ENCODE peak calls at places on chromosomes 5 and 9, in four cellular contexts. S is GM12891, C is K562, B is GM12878. W is an unnamed sample.

GRCh38 chr9:123556464-123557435 is 200.8 kb downstream of the CRB2 start:
- DNase-seq in S (no peak), C (peak), B (no peak), W (peak)

GRCh38 chr5:57171818-57172465 is 1.9 kb upstream of the GPBP1 start:
- DNase-seq in S (no peak), C (peak), B (no peak), W (no peak)

GRCh38 chr9:96021616-96022444 is 146.3 kb downstream of the ERCC6L2 start:
- DNase-seq in S (no peak), C (no peak), B (no peak), W (no peak)

GRCh38 chr5:7039058-7039457 is 325.8 kb downstream of the TENT4A start:
- DNase-seq in S (no peak), C (no peak), B (no peak), W (no peak)

GRCh38 chr5:36723921-36724320 is 117.5 kb downstream of the SLC1A3 start:
- DNase-seq in S (no peak), C (no peak), B (peak), W (peak)

GRCh38 chr9:103942652-103943051 is 151.5 kb upstream of the SMC2 start:
- DNase-seq in S (no peak), C (no peak), B (no peak), W (no peak)

GRCh38 chr9:91589101-91589553 is 165.5 kb upstream of the NFIL3 start:
- DNase-seq in S (no peak), C (no peak), B (peak), W (no peak)

GRCh38 chr5:160824590-160824989 is 27.4 kb downstream of the ATP10B start:
- DNase-seq in S (no peak), C (no peak), B (no peak), W (peak)

GRCh38 chr5:97666767-97667166 is 483.7 kb upstream of the RIOK2 start:
- DNase-seq in S (no peak), C (no peak), B (no peak), W (no peak)

GRCh38 chr5:81482595-81482994 is 88.7 kb upstream of the ACOT12 start:
- DNase-seq in S (no peak), C (no peak), B (no peak), W (no peak)

GRCh38 chr5:140035881-140036280 is 7.2 kb downstream of the NRG2 start:
- DNase-seq in S (no peak), C (no peak), B (no peak), W (no peak)

GRCh38 chr9:120152295-120152694 is 427.7 kb downstream of the CDK5RAP2 start:
- DNase-seq in S (no peak), C (peak), B (no peak), W (no peak)

GRCh38 chr9:76115396-76115795 is 224.9 kb downstream of the PCSK5 start:
- DNase-seq in S (no peak), C (no peak), B (no peak), W (no peak)

GRCh38 chr5:89241186-89241585 is 358.2 kb upstream of the MEF2C start:
- DNase-seq in S (no peak), C (no peak), B (no peak), W (no peak)

GRCh38 chr5:151684690-151685361 is 1.9 kb downstream of the SPARC start:
- DNase-seq in S (no peak), C (peak), B (no peak), W (no peak)

GRCh38 chr5:73380052-73380451 is 68.5 kb downstream of the FOXD1 start:
- DNase-seq in S (no peak), C (no peak), B (no peak), W (no peak)

GRCh38 chr9:18390393-18390792 is 83.6 kb upstream of the ADAMTSL1 start:
- DNase-seq in S (no peak), C (no peak), B (no peak), W (no peak)

GRCh38 chr5:14713476-14714384 is 49.2 kb downstream of the OTULIN start:
- DNase-seq in S (no peak), C (no peak), B (no peak), W (no peak)

GRCh38 chr5:135508496-135509005 is 27.2 kb downstream of the NEUROG1 start:
- DNase-seq in S (no peak), C (no peak), B (no peak), W (no peak)

GRCh38 chr5:44779167-44779566 is 29.6 kb upstream of the MRPS30 start:
- DNase-seq in S (no peak), C (no peak), B (no peak), W (no peak)

GRCh38 chr9:130869250-130869649 is 27.4 kb downstream of the QRFP start:
- DNase-seq in S (no peak), C (peak), B (no peak), W (no peak)

GRCh38 chr5:130546216-130546615 is 618.8 kb downstream of the HINT1 start:
- DNase-seq in S (no peak), C (no peak), B (no peak), W (no peak)
- TF ChIP-seq SPI1 in S (no peak), C (no peak), B (no peak), W (no peak)

GRCh38 chr5:16573401-16573800 is 43.4 kb downstream of the RETREG1 start:
- DNase-seq in S (no peak), C (no peak), B (no peak), W (no peak)

GRCh38 chr5:16567365-16567764 is 49.4 kb downstream of the RETREG1 start:
- DNase-seq in S (no peak), C (no peak), B (no peak), W (no peak)

GRCh38 chr5:16568875-16569580 is 47.8 kb downstream of the RETREG1 start:
- DNase-seq in S (no peak), C (no peak), B (no peak), W (no peak)

GRCh38 chr5:16572289-16573015 is 44.3 kb downstream of the RETREG1 start:
- DNase-seq in S (no peak), C (no peak), B (no peak), W (no peak)

DNA sequence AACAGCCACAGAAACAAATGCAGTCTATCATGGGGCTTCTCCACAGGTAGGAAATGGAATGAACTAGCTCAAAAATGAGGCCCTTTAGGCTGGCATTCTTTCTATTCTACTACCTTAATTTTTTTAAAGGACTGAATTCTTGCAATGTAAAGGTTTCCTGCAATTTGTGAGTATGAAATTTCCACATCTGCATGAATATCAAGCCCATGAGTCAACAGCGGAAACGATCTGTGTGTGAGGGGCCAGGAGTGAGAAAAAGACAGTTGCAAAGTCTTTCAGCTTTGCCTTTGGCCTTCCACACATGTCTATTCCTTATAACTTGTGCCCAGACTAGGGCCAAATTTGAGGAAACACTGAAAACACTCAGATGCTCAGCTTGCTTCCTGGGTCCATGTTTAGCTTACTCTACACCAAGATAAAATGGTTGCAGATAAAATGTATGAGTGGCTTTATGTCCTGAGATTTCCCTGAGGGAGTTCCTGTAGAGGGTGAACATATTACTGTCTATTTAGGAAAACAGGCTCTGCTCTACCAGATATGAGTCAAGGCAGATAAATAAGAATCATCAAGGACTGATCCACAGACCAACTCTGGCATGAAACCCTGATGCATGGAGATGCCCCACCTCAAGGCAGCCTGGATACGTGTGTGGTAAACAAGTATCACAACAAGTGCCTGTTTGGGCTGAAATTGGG is 46.5 kb downstream of the RETREG1 start:
- DNase-seq in S (no peak), C (no peak), B (no peak), W (no peak)
- TF ChIP-seq SPI1 in S (no peak), C (no peak), B (no peak), W (no peak)

GRCh38 chr5:178071108-178071507 is 42.2 kb upstream of the N4BP3 start:
- DNase-seq in S (no peak), C (no peak), B (no peak), W (no peak)

GRCh38 chr5:178069909-178070308 is 43.4 kb upstream of the N4BP3 start:
- DNase-seq in S (no peak), C (peak), B (no peak), W (peak)

GRCh38 chr5:178072749-178073148 is 40.6 kb upstream of the N4BP3 start:
- DNase-seq in S (no peak), C (no peak), B (no peak), W (no peak)

GRCh38 chr5:178067705-178068104 is 45.6 kb upstream of the N4BP3 start:
- DNase-seq in S (no peak), C (no peak), B (no peak), W (no peak)

DNA sequence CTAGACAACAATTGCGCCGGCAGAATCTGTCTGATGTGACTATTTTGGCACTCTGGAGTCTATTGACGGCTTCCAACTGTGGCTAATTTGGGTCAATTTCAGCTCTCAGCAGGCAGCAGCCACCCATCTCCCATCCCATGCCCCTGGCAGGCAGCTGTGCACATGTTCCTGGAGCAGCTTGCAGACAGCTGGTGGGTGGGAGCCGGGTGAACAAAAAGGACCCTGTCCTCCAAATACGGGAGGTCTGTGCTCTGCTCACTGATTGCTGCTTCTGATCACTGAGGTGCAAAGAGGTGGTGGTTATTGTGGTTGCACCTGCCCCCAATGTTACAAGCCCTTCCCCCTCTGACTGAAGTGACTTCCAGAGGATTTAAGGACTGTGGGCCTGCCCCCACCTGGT is 45.0 kb upstream of the N4BP3 start:
- DNase-seq in S (no peak), C (no peak), B (no peak), W (no peak)
- TF ChIP-seq SPI1 in S (no peak), C (no peak), B (no peak), W (no peak)

GRCh38 chr9:13281356-13282016 is 2.0 kb upstream of the MPDZ start:
- DNase-seq in S (no peak), C (no peak), B (no peak), W (no peak)
- TF ChIP-seq SPI1 in S (no peak), C (no peak), B (no peak), W (no peak)

DNA sequence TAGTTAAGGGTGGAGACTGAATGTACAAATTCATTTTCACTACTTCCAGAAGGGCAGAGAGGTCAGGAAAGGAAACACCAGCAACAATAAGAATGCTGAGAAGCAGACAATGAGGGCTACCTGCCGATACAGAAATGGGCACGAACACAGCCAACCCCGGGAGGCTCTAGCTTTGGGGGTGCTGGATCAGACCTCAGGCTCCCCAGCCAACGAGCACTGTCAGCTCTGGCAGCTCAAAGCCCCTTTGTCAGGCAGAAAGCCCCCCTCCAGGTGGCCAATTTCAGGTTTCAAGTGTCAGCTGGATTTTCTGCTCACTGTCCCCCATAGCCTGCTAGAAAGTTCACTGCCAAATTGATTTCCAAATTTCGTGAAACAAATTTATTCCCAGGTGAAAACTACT is 96.2 kb upstream of the PHYKPL start:
- DNase-seq in S (no peak), C (no peak), B (no peak), W (no peak)
- TF ChIP-seq SPI1 in S (no peak), C (no peak), B (no peak), W (no peak)

GRCh38 chr5:4028384-4028783 is 432.8 kb downstream of the IRX1 start:
- DNase-seq in S (no peak), C (no peak), B (no peak), W (no peak)
- TF ChIP-seq SPI1 in S (no peak), C (no peak), B (no peak), W (no peak)

DNA sequence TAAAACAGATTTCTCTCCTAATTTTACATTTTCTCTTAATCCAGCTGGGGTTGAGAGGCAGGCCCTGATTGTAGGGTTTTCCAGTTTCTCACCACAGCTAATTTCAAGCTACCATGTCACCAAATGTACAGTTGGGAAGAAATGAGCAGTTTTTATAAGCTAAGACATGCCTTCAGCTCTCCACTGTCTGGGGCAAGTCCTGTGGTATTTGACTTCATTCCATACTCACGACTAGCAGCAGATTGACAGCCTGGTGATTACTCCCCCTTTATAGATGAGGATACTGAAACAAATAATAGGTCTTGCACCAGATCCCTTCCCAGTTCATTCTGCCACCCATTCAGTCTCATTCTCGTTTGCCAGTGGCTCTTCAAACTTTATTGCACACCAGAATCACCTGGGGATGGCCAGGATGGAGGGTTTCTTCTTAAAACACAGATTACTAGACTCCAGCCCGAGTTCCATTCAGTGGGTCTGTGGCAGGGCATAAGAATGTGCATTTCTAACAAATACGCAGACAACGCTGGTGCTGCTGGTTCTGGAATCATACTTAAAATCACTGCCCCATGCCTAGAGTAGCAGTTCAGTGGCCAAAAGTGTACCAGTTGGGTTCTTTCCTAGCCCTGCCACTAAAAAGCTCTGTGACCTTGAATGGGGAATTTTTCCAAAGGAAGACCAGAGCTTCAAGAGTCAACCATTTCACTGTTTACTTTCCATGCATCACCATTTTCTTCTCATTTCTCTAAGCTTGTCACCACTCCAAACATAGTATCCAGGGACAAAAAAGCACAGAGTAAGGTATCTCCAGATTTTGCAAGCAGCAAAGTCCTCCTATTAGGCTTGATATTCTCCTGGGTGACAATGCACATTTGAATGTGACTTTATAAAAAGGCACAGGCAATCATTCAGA is 64.3 kb downstream of the CSNK1A1 start:
- DNase-seq in S (no peak), C (no peak), B (no peak), W (no peak)
- TF ChIP-seq SPI1 in S (no peak), C (no peak), B (no peak), W (no peak)

GRCh38 chr9:137381501-137382443 is 41.2 kb downstream of the EXD3 start:
- DNase-seq in S (no peak), C (no peak), B (no peak), W (no peak)
- TF ChIP-seq SPI1 in S (no peak), C (no peak), B (no peak), W (no peak)

GRCh38 chr9:69937358-69937757 is 106.3 kb upstream of the MAMDC2 start:
- DNase-seq in S (no peak), C (peak), B (no peak), W (no peak)

GRCh38 chr9:69936427-69936826 is 107.2 kb upstream of the MAMDC2 start:
- DNase-seq in S (no peak), C (peak), B (no peak), W (no peak)

GRCh38 chr9:69933445-69933844 is 110.2 kb upstream of the MAMDC2 start:
- DNase-seq in S (no peak), C (no peak), B (no peak), W (no peak)

GRCh38 chr9:69931340-69931739 is 110.7 kb downstream of the CFAP95 start:
- DNase-seq in S (no peak), C (peak), B (no peak), W (no peak)

DNA sequence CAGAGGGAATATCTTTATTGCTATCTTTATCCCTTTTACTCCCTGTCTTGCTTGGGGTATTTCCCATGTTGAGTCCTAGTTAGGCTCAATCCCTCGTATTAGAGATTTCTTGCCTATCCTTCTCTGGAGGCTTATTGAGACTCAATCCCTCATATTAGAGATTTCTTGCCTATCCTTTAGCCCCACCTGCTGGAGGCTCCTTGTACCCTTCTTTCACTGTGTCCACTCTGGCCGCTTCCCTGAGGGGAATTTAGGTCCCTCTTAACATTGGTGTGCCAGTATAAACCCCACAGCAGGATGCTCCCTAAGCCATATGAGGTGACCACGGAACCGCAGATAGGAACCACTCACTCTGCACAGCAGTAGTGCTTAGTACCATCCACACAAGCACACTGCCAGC is 110.7 kb upstream of the MAMDC2 start:
- DNase-seq in S (no peak), C (peak), B (no peak), W (no peak)
- TF ChIP-seq SPI1 in S (no peak), C (no peak), B (no peak), W (no peak)

DNA sequence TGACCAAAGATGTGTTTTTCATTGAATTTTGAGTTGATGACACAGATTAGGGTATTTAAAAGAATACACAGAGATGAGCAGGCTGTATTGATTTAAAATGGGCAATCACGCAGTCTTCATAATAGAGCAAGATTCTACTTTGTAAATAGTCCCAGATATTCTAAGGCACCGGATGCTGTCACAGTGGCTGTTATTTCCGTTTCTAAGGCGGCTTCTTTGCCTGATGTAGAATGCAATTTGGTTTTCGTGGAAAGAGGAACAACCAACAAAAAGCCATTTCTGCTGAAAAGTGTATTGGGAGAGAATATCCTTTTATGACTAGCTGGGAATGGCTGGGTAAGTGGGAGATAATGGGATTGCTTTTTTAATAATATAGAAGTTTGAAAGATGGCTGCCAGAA is 17.5 kb downstream of the PRKACG start:
- DNase-seq in S (no peak), C (no peak), B (no peak), W (peak)
- TF ChIP-seq SPI1 in S (no peak), C (no peak), B (no peak), W (peak)